ENCODE peak calls at places on chromosomes 2 and 18, in four cellular contexts. M is IMR-90, W is mesendoderm, L is H9. J is an unnamed sample.

GRCh38 chr18:31741096-31741735 is 19.5 kb downstream of the SLC25A52 start:
- DNase-seq in M (peak; percentile 36), W (peak; percentile 57), L (peak; percentile 41), J (no peak)

GRCh38 chr2:180367831-180368230 is 360.7 kb upstream of the CWC22 start:
- DNase-seq in M (peak; percentile 28), W (no peak), L (no peak), J (no peak)

GRCh38 chr18:65906621-65907034 is 155.8 kb downstream of the CDH7 start:
- DNase-seq in M (no peak), W (peak; percentile 88), L (peak; percentile 52), J (no peak)

GRCh38 chr2:54722641-54723299 is 692 bp upstream of the EML6 start:
- DNase-seq in M (peak; percentile 70), W (peak; percentile 3), L (no peak), J (no peak)

GRCh38 chr2:174263989-174264388 is 15.7 kb upstream of the OLA1 start:
- DNase-seq in M (peak; percentile 83), W (no peak), L (no peak), J (no peak)

GRCh38 chr2:42791606-42792005 is 777 bp downstream of the HAAO start:
- DNase-seq in M (no peak), W (no peak), L (no peak), J (no peak)

GRCh38 chr2:54377901-54378493 is 78.1 kb upstream of the SPTBN1 start:
- DNase-seq in M (no peak), W (peak; percentile 62), L (no peak), J (no peak)

GRCh38 chr2:174972924-174973323 is 32.3 kb downstream of the CHN1 start:
- DNase-seq in M (peak; percentile 83), W (no peak), L (no peak), J (no peak)

GRCh38 chr2:213279961-213280360 is 4.3 kb upstream of the SPAG16 start:
- DNase-seq in M (no peak), W (no peak), L (no peak), J (no peak)

GRCh38 chr2:112683550-112684414 is 37.0 kb upstream of the NT5DC4 start:
- DNase-seq in M (no peak), W (peak; percentile 87), L (no peak), J (no peak)

GRCh38 chr2:74573747-74574562 is 19.4 kb downstream of the DOK1 start:
- DNase-seq in M (peak; percentile 72), W (no peak), L (no peak), J (no peak)

GRCh38 chr2:156037472-156037871 is 295.0 kb downstream of the NR4A2 start:
- DNase-seq in M (no peak), W (no peak), L (no peak), J (no peak)

GRCh38 chr2:239290618-239291504 is 110.0 kb downstream of the HDAC4 start:
- DNase-seq in M (no peak), W (peak; percentile 45), L (no peak), J (no peak)

GRCh38 chr2:166170356-166170755 is 42.5 kb upstream of the SCN1A start:
- DNase-seq in M (peak; percentile 70), W (no peak), L (no peak), J (no peak)

GRCh38 chr2:40507429-40507828 is 55.5 kb upstream of the SLC8A1 start:
- DNase-seq in M (no peak), W (no peak), L (no peak), J (no peak)

GRCh38 chr2:101698419-101699190 is 1.1 kb downstream of the MAP4K4 start:
- DNase-seq in M (no peak), W (peak; percentile 47), L (no peak), J (no peak)

GRCh38 chr2:101697124-101697793 is at the start of gene MAP4K4:
- DNase-seq in M (peak; percentile 77), W (peak; percentile 90), L (peak; percentile 73), J (peak; percentile 79)

GRCh38 chr2:101693991-101694588 is 3.4 kb upstream of the MAP4K4 start:
- DNase-seq in M (no peak), W (no peak), L (no peak), J (no peak)

GRCh38 chr2:101697794-101698418 is 399 bp downstream of the MAP4K4 start:
- DNase-seq in M (no peak), W (peak; percentile 19), L (no peak), J (peak; percentile 51)

DNA sequence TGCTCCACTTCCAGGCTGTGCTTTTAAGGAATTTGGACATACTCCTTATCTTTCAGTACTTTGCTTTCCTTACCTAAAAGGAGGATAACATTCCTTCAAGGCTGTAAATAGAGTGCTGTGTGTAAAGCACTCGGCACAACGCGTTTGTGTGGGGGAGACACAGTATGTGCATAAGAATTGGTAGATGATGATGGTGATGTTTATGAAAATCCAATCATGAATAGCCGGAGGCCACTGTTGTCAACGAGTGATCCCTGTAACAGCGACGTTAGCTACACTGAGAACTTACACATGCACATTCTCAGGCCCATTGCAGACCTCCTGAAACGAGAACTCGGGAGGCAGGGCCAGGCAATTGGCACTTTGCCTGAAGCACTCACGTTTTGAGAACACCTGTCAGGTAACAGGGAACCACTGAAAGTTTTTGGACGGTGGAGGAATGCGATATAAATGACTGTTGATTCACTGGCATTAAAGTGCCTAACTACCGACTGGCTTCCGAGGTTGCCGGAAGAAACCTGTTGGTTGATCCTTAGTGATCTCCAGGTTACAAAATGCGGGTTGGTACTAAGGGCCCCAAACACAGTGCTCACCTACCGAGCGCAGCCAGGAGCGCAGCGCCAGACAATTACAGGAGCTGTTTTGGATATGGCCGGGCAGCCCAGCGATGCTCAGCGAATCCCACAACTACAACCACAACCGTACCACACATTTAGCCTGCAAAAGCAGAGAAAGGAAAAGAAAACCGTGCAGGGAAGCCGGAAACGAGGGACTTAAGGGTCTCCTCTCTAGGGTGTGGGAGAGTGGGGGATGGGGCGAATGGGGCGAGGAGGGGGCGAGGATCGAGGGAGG is 1.0 kb upstream of the MAP4K4 start:
- DNase-seq in M (no peak), W (peak; percentile 25), L (peak; percentile 37), J (no peak)
- H3K56ac ChIP-seq in M (peak overlapping the region; percentile 51), W (peak overlapping the region; percentile 90), L (no peak overlapping the region), J (no peak overlapping the region)

GRCh38 chr2:161052214-161052613 is 108.0 kb upstream of the TANK start:
- DNase-seq in M (no peak), W (no peak), L (no peak), J (no peak)

GRCh38 chr2:161046876-161047275 is 113.4 kb upstream of the TANK start:
- DNase-seq in M (peak; percentile 18), W (no peak), L (no peak), J (no peak)

GRCh38 chr2:161048317-161048716 is 111.9 kb upstream of the TANK start:
- DNase-seq in M (no peak), W (no peak), L (no peak), J (no peak)

GRCh38 chr2:161045726-161046125 is 114.5 kb upstream of the TANK start:
- DNase-seq in M (peak; percentile 73), W (no peak), L (no peak), J (no peak)

GRCh38 chr2:161049571-161049970 is 110.7 kb upstream of the TANK start:
- DNase-seq in M (no peak), W (peak; percentile 7), L (no peak), J (no peak)
- H3K56ac ChIP-seq in M (no peak overlapping the region), W (no peak overlapping the region), L (no peak overlapping the region), J (no peak overlapping the region)

DNA sequence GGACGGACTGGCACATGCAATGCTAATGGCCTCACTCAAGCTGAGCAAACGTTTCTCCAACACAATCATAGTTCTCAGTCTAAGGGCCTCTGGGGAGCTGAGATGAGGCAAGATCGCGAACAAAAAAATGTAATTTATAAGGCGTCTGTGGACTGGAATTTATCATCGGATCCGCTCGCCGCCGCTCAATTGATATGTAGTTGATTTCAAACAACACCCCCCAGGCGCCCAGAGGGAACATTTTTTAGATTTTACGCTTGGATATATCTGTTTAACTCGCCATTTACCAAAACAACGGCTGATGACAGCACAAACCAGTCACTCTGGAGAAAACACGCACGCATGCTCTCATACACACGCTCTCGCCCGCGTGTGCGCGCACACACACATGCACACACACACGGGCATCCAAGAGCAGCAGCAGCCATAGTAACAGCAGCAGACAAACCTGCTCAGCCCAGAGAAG is 335.8 kb downstream of the SMAD2 start:
- DNase-seq in M (no peak), W (no peak), L (no peak), J (no peak)
- H3K56ac ChIP-seq in M (no peak overlapping the region), W (peak overlapping the region; percentile 30), L (no peak overlapping the region), J (no peak overlapping the region)

GRCh38 chr2:83844490-83844889 is 614.6 kb downstream of the SUCLG1 start:
- DNase-seq in M (no peak), W (peak; percentile 7), L (no peak), J (no peak)
- H3K56ac ChIP-seq in M (no peak overlapping the region), W (no peak overlapping the region), L (no peak overlapping the region), J (no peak overlapping the region)